ENCODE peak calls at places on chromosomes 12 and 14, in eight cellular contexts. One of them, this sample, is unnamed.

GRCh38 chr14:51369814-51370213 is 129.8 kb downstream of the TMX1 start:
- DNase-seq in HT-29: peak
- DNase-seq in HEK293T: no peak
- DNase-seq in AG08395: no peak
- DNase-seq in psoas muscle: no peak
- DNase-seq in left cardiac atrium: no peak
- DNase-seq in SHP77: no peak
- DNase-seq in colonic mucosa: no peak
- DNase-seq in this sample: no peak

GRCh38 chr12:87845995-87846483 is 183.2 kb downstream of the C12orf50 start:
- DNase-seq in SHP77: no peak
- DNase-seq in HEK293T: no peak
- DNase-seq in left cardiac atrium: no peak
- DNase-seq in AG08395: no peak
- DNase-seq in HT-29: no peak
- DNase-seq in colonic mucosa: no peak
- DNase-seq in psoas muscle: no peak
- DNase-seq in this sample: no peak

GRCh38 chr12:46461459-46461858 is 88.9 kb upstream of the SLC38A2 start:
- DNase-seq in SHP77: no peak
- DNase-seq in colonic mucosa: no peak
- DNase-seq in HEK293T: no peak
- DNase-seq in AG08395: no peak
- DNase-seq in left cardiac atrium: no peak
- DNase-seq in psoas muscle: no peak
- DNase-seq in HT-29: no peak
- DNase-seq in this sample: no peak

GRCh38 chr14:101083564-101084435 is 180.3 kb upstream of the RTL1 start:
- DNase-seq in colonic mucosa: peak
- DNase-seq in HEK293T: peak
- DNase-seq in left cardiac atrium: no peak
- DNase-seq in SHP77: peak
- DNase-seq in psoas muscle: no peak
- DNase-seq in HT-29: peak
- DNase-seq in AG08395: no peak
- DNase-seq in this sample: peak

GRCh38 chr12:95205685-95206084 is 11.6 kb downstream of the FGD6 start:
- DNase-seq in psoas muscle: no peak
- DNase-seq in colonic mucosa: no peak
- DNase-seq in AG08395: peak
- DNase-seq in SHP77: no peak
- DNase-seq in HEK293T: no peak
- DNase-seq in HT-29: peak
- DNase-seq in left cardiac atrium: no peak
- DNase-seq in this sample: no peak

GRCh38 chr14:89221109-89221508 is 195.9 kb downstream of the FOXN3 start:
- DNase-seq in psoas muscle: no peak
- DNase-seq in left cardiac atrium: no peak
- DNase-seq in AG08395: peak
- DNase-seq in colonic mucosa: no peak
- DNase-seq in HEK293T: no peak
- DNase-seq in SHP77: no peak
- DNase-seq in HT-29: peak
- DNase-seq in this sample: no peak

GRCh38 chr14:54374117-54374884 is 22.5 kb upstream of the CDKN3 start:
- DNase-seq in psoas muscle: no peak
- DNase-seq in colonic mucosa: no peak
- DNase-seq in HEK293T: no peak
- DNase-seq in AG08395: peak
- DNase-seq in HT-29: no peak
- DNase-seq in left cardiac atrium: no peak
- DNase-seq in SHP77: no peak
- DNase-seq in this sample: no peak

GRCh38 chr14:98548071-98548686 is 723.8 kb downstream of the BCL11B start:
- DNase-seq in AG08395: no peak
- DNase-seq in colonic mucosa: no peak
- DNase-seq in left cardiac atrium: no peak
- DNase-seq in HT-29: no peak
- DNase-seq in HEK293T: no peak
- DNase-seq in psoas muscle: no peak
- DNase-seq in SHP77: no peak
- DNase-seq in this sample: no peak

GRCh38 chr14:34946699-34947098 is 36.1 kb upstream of the SRP54 start:
- DNase-seq in left cardiac atrium: no peak
- DNase-seq in HEK293T: no peak
- DNase-seq in SHP77: no peak
- DNase-seq in psoas muscle: no peak
- DNase-seq in HT-29: no peak
- DNase-seq in AG08395: no peak
- DNase-seq in colonic mucosa: no peak
- DNase-seq in this sample: no peak

GRCh38 chr14:89258728-89259273 is 158.2 kb downstream of the FOXN3 start:
- DNase-seq in left cardiac atrium: no peak
- DNase-seq in colonic mucosa: no peak
- DNase-seq in SHP77: no peak
- DNase-seq in AG08395: no peak
- DNase-seq in HEK293T: no peak
- DNase-seq in psoas muscle: no peak
- DNase-seq in HT-29: no peak
- DNase-seq in this sample: no peak